ENCODE peak calls at places on chromosomes 11 and 22, in six cellular contexts. One of them, this sample, is unnamed.

GRCh38 chr11:62786318-62787004 is 741 bp upstream of the TMEM179B start:
- DNase-seq in DMS 273 treated with DMSO at 0.1 percent for 48 hours: peak
- DNase-seq in coronary artery: peak
- DNase-seq in activated T-cell treated with anti-CD3 and anti-CD28 coated beads for 1 hour: peak
- DNase-seq in AG09309: no peak
- DNase-seq in progenitor cell of endocrine pancreas: peak
- DNase-seq in this sample: peak

GRCh38 chr22:35860837-35861236 is 143.2 kb downstream of the APOL5 start:
- DNase-seq in DMS 273 treated with DMSO at 0.1 percent for 48 hours: no peak
- DNase-seq in coronary artery: no peak
- DNase-seq in activated T-cell treated with anti-CD3 and anti-CD28 coated beads for 1 hour: no peak
- DNase-seq in AG09309: no peak
- DNase-seq in progenitor cell of endocrine pancreas: no peak
- DNase-seq in this sample: no peak

GRCh38 chr11:5234390-5234834 is at the start of gene HBD:
- DNase-seq in DMS 273 treated with DMSO at 0.1 percent for 48 hours: no peak
- DNase-seq in coronary artery: no peak
- DNase-seq in activated T-cell treated with anti-CD3 and anti-CD28 coated beads for 1 hour: no peak
- DNase-seq in AG09309: no peak
- DNase-seq in progenitor cell of endocrine pancreas: no peak
- DNase-seq in this sample: no peak

GRCh38 chr11:129247129-129247528 is 55.0 kb upstream of the ARHGAP32 start:
- DNase-seq in DMS 273 treated with DMSO at 0.1 percent for 48 hours: no peak
- DNase-seq in coronary artery: no peak
- DNase-seq in activated T-cell treated with anti-CD3 and anti-CD28 coated beads for 1 hour: no peak
- DNase-seq in AG09309: no peak
- DNase-seq in progenitor cell of endocrine pancreas: no peak
- DNase-seq in this sample: peak

GRCh38 chr11:102900346-102900745 is 25.6 kb upstream of the MMP12 start:
- DNase-seq in DMS 273 treated with DMSO at 0.1 percent for 48 hours: no peak
- DNase-seq in coronary artery: no peak
- DNase-seq in activated T-cell treated with anti-CD3 and anti-CD28 coated beads for 1 hour: no peak
- DNase-seq in AG09309: no peak
- DNase-seq in progenitor cell of endocrine pancreas: no peak
- DNase-seq in this sample: no peak

GRCh38 chr22:36433318-36434231 is 45.8 kb upstream of the MYH9 start:
- DNase-seq in DMS 273 treated with DMSO at 0.1 percent for 48 hours: peak
- DNase-seq in coronary artery: no peak
- DNase-seq in activated T-cell treated with anti-CD3 and anti-CD28 coated beads for 1 hour: no peak
- DNase-seq in AG09309: no peak
- DNase-seq in progenitor cell of endocrine pancreas: no peak
- DNase-seq in this sample: no peak

GRCh38 chr11:47667135-47667534 is 24.8 kb upstream of the MTCH2 start:
- DNase-seq in DMS 273 treated with DMSO at 0.1 percent for 48 hours: no peak
- DNase-seq in coronary artery: no peak
- DNase-seq in activated T-cell treated with anti-CD3 and anti-CD28 coated beads for 1 hour: no peak
- DNase-seq in AG09309: no peak
- DNase-seq in progenitor cell of endocrine pancreas: no peak
- DNase-seq in this sample: no peak

GRCh38 chr22:22595001-22595835 is 36.2 kb upstream of the PRAME start:
- DNase-seq in DMS 273 treated with DMSO at 0.1 percent for 48 hours: no peak
- DNase-seq in coronary artery: no peak
- DNase-seq in activated T-cell treated with anti-CD3 and anti-CD28 coated beads for 1 hour: no peak
- DNase-seq in AG09309: no peak
- DNase-seq in progenitor cell of endocrine pancreas: no peak
- DNase-seq in this sample: no peak

GRCh38 chr22:32897400-32897799 is 95.9 kb downstream of the TIMP3 start:
- DNase-seq in DMS 273 treated with DMSO at 0.1 percent for 48 hours: no peak
- DNase-seq in coronary artery: no peak
- DNase-seq in activated T-cell treated with anti-CD3 and anti-CD28 coated beads for 1 hour: no peak
- DNase-seq in AG09309: peak
- DNase-seq in progenitor cell of endocrine pancreas: no peak
- DNase-seq in this sample: no peak

GRCh38 chr11:64357904-64358535 is 942 bp upstream of the RPS6KA4 start:
- DNase-seq in DMS 273 treated with DMSO at 0.1 percent for 48 hours: no peak
- DNase-seq in coronary artery: peak
- DNase-seq in activated T-cell treated with anti-CD3 and anti-CD28 coated beads for 1 hour: no peak
- DNase-seq in AG09309: no peak
- DNase-seq in progenitor cell of endocrine pancreas: no peak
- DNase-seq in this sample: peak

GRCh38 chr11:43601511-43601910 is 79.0 kb upstream of the HSD17B12 start:
- DNase-seq in DMS 273 treated with DMSO at 0.1 percent for 48 hours: no peak
- DNase-seq in coronary artery: no peak
- DNase-seq in activated T-cell treated with anti-CD3 and anti-CD28 coated beads for 1 hour: no peak
- DNase-seq in AG09309: no peak
- DNase-seq in progenitor cell of endocrine pancreas: no peak
- DNase-seq in this sample: no peak

GRCh38 chr22:18970180-18970947 is 34.3 kb upstream of the PRODH start:
- DNase-seq in DMS 273 treated with DMSO at 0.1 percent for 48 hours: no peak
- DNase-seq in coronary artery: no peak
- DNase-seq in activated T-cell treated with anti-CD3 and anti-CD28 coated beads for 1 hour: no peak
- DNase-seq in AG09309: no peak
- DNase-seq in progenitor cell of endocrine pancreas: peak
- DNase-seq in this sample: no peak

GRCh38 chr11:113134605-113135004 is 173.4 kb downstream of the NCAM1 start:
- DNase-seq in DMS 273 treated with DMSO at 0.1 percent for 48 hours: no peak
- DNase-seq in coronary artery: no peak
- DNase-seq in activated T-cell treated with anti-CD3 and anti-CD28 coated beads for 1 hour: no peak
- DNase-seq in AG09309: no peak
- DNase-seq in progenitor cell of endocrine pancreas: no peak
- DNase-seq in this sample: no peak

GRCh38 chr11:75499423-75500305 is 26.1 kb downstream of the GDPD5 start:
- DNase-seq in DMS 273 treated with DMSO at 0.1 percent for 48 hours: no peak
- DNase-seq in coronary artery: no peak
- DNase-seq in activated T-cell treated with anti-CD3 and anti-CD28 coated beads for 1 hour: no peak
- DNase-seq in AG09309: peak
- DNase-seq in progenitor cell of endocrine pancreas: no peak
- DNase-seq in this sample: peak

GRCh38 chr11:28108909-28109308 is 721 bp downstream of the METTL15 start:
- DNase-seq in DMS 273 treated with DMSO at 0.1 percent for 48 hours: no peak
- DNase-seq in coronary artery: no peak
- DNase-seq in activated T-cell treated with anti-CD3 and anti-CD28 coated beads for 1 hour: no peak
- DNase-seq in AG09309: no peak
- DNase-seq in progenitor cell of endocrine pancreas: no peak
- DNase-seq in this sample: peak

GRCh38 chr11:9384535-9385287 is at the start of gene IPO7:
- DNase-seq in DMS 273 treated with DMSO at 0.1 percent for 48 hours: peak
- DNase-seq in coronary artery: peak
- DNase-seq in activated T-cell treated with anti-CD3 and anti-CD28 coated beads for 1 hour: peak
- DNase-seq in AG09309: peak
- DNase-seq in progenitor cell of endocrine pancreas: peak
- DNase-seq in this sample: peak

GRCh38 chr11:2561283-2562180 is 116.7 kb downstream of the KCNQ1 start:
- DNase-seq in DMS 273 treated with DMSO at 0.1 percent for 48 hours: no peak
- DNase-seq in coronary artery: no peak
- DNase-seq in activated T-cell treated with anti-CD3 and anti-CD28 coated beads for 1 hour: no peak
- DNase-seq in AG09309: no peak
- DNase-seq in progenitor cell of endocrine pancreas: no peak
- DNase-seq in this sample: no peak

GRCh38 chr22:44091021-44091721 is 67.1 kb downstream of the PARVB start:
- DNase-seq in DMS 273 treated with DMSO at 0.1 percent for 48 hours: no peak
- DNase-seq in coronary artery: no peak
- DNase-seq in activated T-cell treated with anti-CD3 and anti-CD28 coated beads for 1 hour: no peak
- DNase-seq in AG09309: no peak
- DNase-seq in progenitor cell of endocrine pancreas: no peak
- DNase-seq in this sample: no peak

GRCh38 chr11:106875013-106875412 is 143.3 kb downstream of the GUCY1A2 start:
- DNase-seq in DMS 273 treated with DMSO at 0.1 percent for 48 hours: no peak
- DNase-seq in coronary artery: no peak
- DNase-seq in activated T-cell treated with anti-CD3 and anti-CD28 coated beads for 1 hour: no peak
- DNase-seq in AG09309: no peak
- DNase-seq in progenitor cell of endocrine pancreas: no peak
- DNase-seq in this sample: no peak

GRCh38 chr22:45029501-45029900 is 19.7 kb upstream of the PHF21B start:
- DNase-seq in DMS 273 treated with DMSO at 0.1 percent for 48 hours: no peak
- DNase-seq in coronary artery: no peak
- DNase-seq in activated T-cell treated with anti-CD3 and anti-CD28 coated beads for 1 hour: no peak
- DNase-seq in AG09309: no peak
- DNase-seq in progenitor cell of endocrine pancreas: no peak
- DNase-seq in this sample: no peak

GRCh38 chr22:37740455-37741311 is 43.8 kb downstream of the TRIOBP start:
- DNase-seq in DMS 273 treated with DMSO at 0.1 percent for 48 hours: no peak
- DNase-seq in coronary artery: no peak
- DNase-seq in activated T-cell treated with anti-CD3 and anti-CD28 coated beads for 1 hour: no peak
- DNase-seq in AG09309: no peak
- DNase-seq in progenitor cell of endocrine pancreas: no peak
- DNase-seq in this sample: no peak

This sample was measured in PC-9.